ENCODE peak calls at places on chromosomes 13 and 19, in four cellular contexts. One of them, this sample, is unnamed.

GRCh38 chr13:40406405-40407138 is 259.9 kb downstream of the FOXO1 start:
- DNase-seq in Panc1: no peak
- DNase-seq in HepG2: peak; percentile 43
- DNase-seq in K562: no peak
- DNase-seq in this sample: peak; percentile 26

GRCh38 chr19:45947926-45948325 is 25.7 kb downstream of the NOVA2 start:
- DNase-seq in Panc1: no peak
- DNase-seq in HepG2: no peak
- DNase-seq in K562: no peak
- DNase-seq in this sample: no peak

GRCh38 chr13:63737418-63737817 is 2321.8 kb upstream of the PCDH20 start:
- DNase-seq in Panc1: no peak
- DNase-seq in HepG2: peak; percentile 13
- DNase-seq in K562: no peak
- DNase-seq in this sample: no peak

GRCh38 chr19:15324791-15325519 is 7.4 kb downstream of the BRD4 start:
- DNase-seq in Panc1: no peak
- DNase-seq in HepG2: no peak
- DNase-seq in K562: no peak
- DNase-seq in this sample: no peak

GRCh38 chr19:35555301-35556005 is 8.0 kb downstream of the ATP4A start:
- DNase-seq in Panc1: no peak
- DNase-seq in HepG2: peak; percentile 56
- DNase-seq in K562: peak; percentile 72
- DNase-seq in this sample: peak; percentile 40

GRCh38 chr13:64855506-64855905 is 2374.6 kb downstream of the PCDH9 start:
- DNase-seq in Panc1: no peak
- DNase-seq in HepG2: no peak
- DNase-seq in K562: no peak
- DNase-seq in this sample: no peak

GRCh38 chr19:1000095-1000494 is at the start of gene GRIN3B:
- DNase-seq in Panc1: no peak
- DNase-seq in HepG2: peak; percentile 43
- DNase-seq in K562: peak; percentile 79
- DNase-seq in this sample: peak; percentile 41

GRCh38 chr13:24271611-24272451 is 37.5 kb upstream of the C1QTNF9 start:
- DNase-seq in Panc1: no peak
- DNase-seq in HepG2: peak; percentile 68
- DNase-seq in K562: no peak
- DNase-seq in this sample: no peak

GRCh38 chr13:111573362-111573761 is 252.9 kb downstream of the TEX29 start:
- DNase-seq in Panc1: no peak
- DNase-seq in HepG2: no peak
- DNase-seq in K562: no peak
- DNase-seq in this sample: no peak

GRCh38 chr19:3534375-3535234 is 4.4 kb upstream of the TEKTIP1 start:
- DNase-seq in Panc1: no peak
- DNase-seq in HepG2: no peak
- DNase-seq in K562: no peak
- DNase-seq in this sample: no peak

GRCh38 chr13:113947321-113948033 is 26.4 kb downstream of the C13orf46 start:
- DNase-seq in Panc1: no peak
- DNase-seq in HepG2: no peak
- DNase-seq in K562: peak; percentile 43
- DNase-seq in this sample: peak; percentile 12

GRCh38 chr13:110123041-110123809 is 183.7 kb downstream of the COL4A1 start:
- DNase-seq in Panc1: no peak
- DNase-seq in HepG2: no peak
- DNase-seq in K562: no peak
- DNase-seq in this sample: no peak

GRCh38 chr13:79995334-79995733 is 345.6 kb downstream of the SPRY2 start:
- DNase-seq in Panc1: no peak
- DNase-seq in HepG2: no peak
- DNase-seq in K562: no peak
- DNase-seq in this sample: no peak

GRCh38 chr19:17687141-17687856 is 855 bp downstream of the UNC13A start:
- DNase-seq in Panc1: no peak
- DNase-seq in HepG2: no peak
- DNase-seq in K562: peak; percentile 28
- DNase-seq in this sample: no peak

GRCh38 chr13:80436571-80437169 is 95.7 kb upstream of the SPRY2 start:
- DNase-seq in Panc1: no peak
- DNase-seq in HepG2: no peak
- DNase-seq in K562: no peak
- DNase-seq in this sample: no peak

GRCh38 chr13:48749699-48750473 is 96.2 kb downstream of the CYSLTR2 start:
- DNase-seq in Panc1: peak; percentile 91
- DNase-seq in HepG2: peak; percentile 76
- DNase-seq in K562: peak; percentile 75
- DNase-seq in this sample: peak; percentile 96

GRCh38 chr13:67147257-67148218 is 82.6 kb downstream of the PCDH9 start:
- DNase-seq in Panc1: no peak
- DNase-seq in HepG2: no peak
- DNase-seq in K562: peak; percentile 17
- DNase-seq in this sample: no peak

GRCh38 chr13:48235100-48235813 is 2.3 kb downstream of the ITM2B start:
- DNase-seq in Panc1: no peak
- DNase-seq in HepG2: no peak
- DNase-seq in K562: no peak
- DNase-seq in this sample: no peak

DNA sequence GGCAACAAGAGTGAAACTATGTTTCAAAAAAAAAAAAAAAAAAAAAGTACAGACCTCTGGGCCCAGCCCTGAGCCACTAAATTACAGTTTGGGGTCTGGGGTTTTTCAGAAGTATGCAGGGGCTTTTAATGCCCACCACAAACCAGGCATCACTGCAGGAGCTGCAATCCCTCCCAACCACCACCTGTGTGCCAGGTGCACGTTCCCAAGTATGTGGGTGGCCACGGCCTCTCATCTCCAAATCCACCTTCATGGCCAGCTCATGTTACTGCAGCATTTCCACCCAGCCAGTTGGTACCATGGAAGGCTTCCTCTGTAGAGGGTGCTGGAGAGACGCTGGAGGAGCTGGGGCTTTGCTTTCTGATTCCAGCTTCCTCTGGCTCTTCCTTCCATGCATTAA is 26.5 kb downstream of the CEP89 start:
- DNase-seq in Panc1: no peak
- DNase-seq in HepG2: no peak
- DNase-seq in K562: no peak
- DNase-seq in this sample: no peak
- TF ChIP-seq TCF7L2 in Panc1: no peak
- TF ChIP-seq TCF7L2 in HepG2: no peak
- TF ChIP-seq TCF7L2 in K562: no peak
- TF ChIP-seq TCF7L2 in this sample: no peak

GRCh38 chr19:5863030-5863665 is 7.2 kb downstream of the FUT5 start:
- DNase-seq in Panc1: no peak
- DNase-seq in HepG2: no peak
- DNase-seq in K562: no peak
- DNase-seq in this sample: no peak

GRCh38 chr19:5857203-5858081 is 6.2 kb upstream of the FUT3 start:
- DNase-seq in Panc1: no peak
- DNase-seq in HepG2: no peak
- DNase-seq in K562: no peak
- DNase-seq in this sample: no peak
- TF ChIP-seq POLR2AphosphoS5 in Panc1: no peak
- TF ChIP-seq POLR2AphosphoS5 in HepG2: no peak
- TF ChIP-seq POLR2AphosphoS5 in K562: no peak
- TF ChIP-seq POLR2AphosphoS5 in this sample: no peak

DNA sequence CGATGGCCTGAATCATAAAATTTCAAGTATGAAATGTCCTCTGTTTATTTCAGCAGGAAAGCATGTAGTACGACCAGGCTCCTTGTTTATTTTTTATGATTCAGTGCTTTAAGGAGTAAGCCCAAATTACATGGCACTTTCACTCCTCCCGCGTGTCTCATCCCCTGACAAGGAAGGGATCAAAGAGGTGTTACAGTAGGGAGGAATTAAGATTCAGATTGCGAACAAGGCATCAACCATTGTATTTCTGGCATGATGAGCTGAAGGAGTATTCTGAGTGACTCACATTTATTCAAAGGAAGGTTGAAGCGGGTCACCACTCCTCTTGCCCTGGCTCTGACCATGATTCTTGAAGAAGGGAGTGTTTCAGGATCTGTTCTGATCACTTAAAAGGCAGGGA is 46.1 kb upstream of the CNMD start:
- DNase-seq in Panc1: no peak
- DNase-seq in HepG2: no peak
- DNase-seq in K562: no peak
- DNase-seq in this sample: peak; percentile 49
- TF ChIP-seq TCF7L2 in Panc1: no peak
- TF ChIP-seq TCF7L2 in HepG2: no peak
- TF ChIP-seq TCF7L2 in K562: no peak
- TF ChIP-seq TCF7L2 in this sample: no peak

GRCh38 chr19:51338563-51339312 is 3.2 kb downstream of the VSIG10L start:
- DNase-seq in Panc1: no peak
- DNase-seq in HepG2: peak; percentile 68
- DNase-seq in K562: peak; percentile 94
- DNase-seq in this sample: peak; percentile 56
- TF ChIP-seq POLR2AphosphoS5 in Panc1: no peak
- TF ChIP-seq POLR2AphosphoS5 in HepG2: no peak
- TF ChIP-seq POLR2AphosphoS5 in K562: no peak
- TF ChIP-seq POLR2AphosphoS5 in this sample: peak; percentile 34

GRCh38 chr19:2495130-2495641 is 19.3 kb downstream of the GADD45B start:
- DNase-seq in Panc1: no peak
- DNase-seq in HepG2: no peak
- DNase-seq in K562: no peak
- DNase-seq in this sample: no peak

GRCh38 chr19:2495651-2496316 is 19.9 kb downstream of the GADD45B start:
- DNase-seq in Panc1: no peak
- DNase-seq in HepG2: no peak
- DNase-seq in K562: no peak
- DNase-seq in this sample: no peak

GRCh38 chr19:2494447-2495129 is 18.7 kb downstream of the GADD45B start:
- DNase-seq in Panc1: no peak
- DNase-seq in HepG2: no peak
- DNase-seq in K562: peak; percentile 40
- DNase-seq in this sample: no peak

GRCh38 chr19:2492870-2493269 is 16.9 kb downstream of the GADD45B start:
- DNase-seq in Panc1: no peak
- DNase-seq in HepG2: no peak
- DNase-seq in K562: no peak
- DNase-seq in this sample: no peak

GRCh38 chr19:2494084-2494446 is 18.1 kb downstream of the GADD45B start:
- DNase-seq in Panc1: no peak
- DNase-seq in HepG2: no peak
- DNase-seq in K562: no peak
- DNase-seq in this sample: no peak
- TF ChIP-seq TCF7L2 in Panc1: no peak
- TF ChIP-seq TCF7L2 in HepG2: no peak
- TF ChIP-seq TCF7L2 in K562: no peak
- TF ChIP-seq TCF7L2 in this sample: no peak

GRCh38 chr13:28325022-28325421 is 169.9 kb downstream of the FLT1 start:
- DNase-seq in Panc1: no peak
- DNase-seq in HepG2: no peak
- DNase-seq in K562: no peak
- DNase-seq in this sample: no peak
- TF ChIP-seq POLR2AphosphoS5 in Panc1: no peak
- TF ChIP-seq POLR2AphosphoS5 in HepG2: no peak
- TF ChIP-seq POLR2AphosphoS5 in K562: no peak
- TF ChIP-seq POLR2AphosphoS5 in this sample: no peak

DNA sequence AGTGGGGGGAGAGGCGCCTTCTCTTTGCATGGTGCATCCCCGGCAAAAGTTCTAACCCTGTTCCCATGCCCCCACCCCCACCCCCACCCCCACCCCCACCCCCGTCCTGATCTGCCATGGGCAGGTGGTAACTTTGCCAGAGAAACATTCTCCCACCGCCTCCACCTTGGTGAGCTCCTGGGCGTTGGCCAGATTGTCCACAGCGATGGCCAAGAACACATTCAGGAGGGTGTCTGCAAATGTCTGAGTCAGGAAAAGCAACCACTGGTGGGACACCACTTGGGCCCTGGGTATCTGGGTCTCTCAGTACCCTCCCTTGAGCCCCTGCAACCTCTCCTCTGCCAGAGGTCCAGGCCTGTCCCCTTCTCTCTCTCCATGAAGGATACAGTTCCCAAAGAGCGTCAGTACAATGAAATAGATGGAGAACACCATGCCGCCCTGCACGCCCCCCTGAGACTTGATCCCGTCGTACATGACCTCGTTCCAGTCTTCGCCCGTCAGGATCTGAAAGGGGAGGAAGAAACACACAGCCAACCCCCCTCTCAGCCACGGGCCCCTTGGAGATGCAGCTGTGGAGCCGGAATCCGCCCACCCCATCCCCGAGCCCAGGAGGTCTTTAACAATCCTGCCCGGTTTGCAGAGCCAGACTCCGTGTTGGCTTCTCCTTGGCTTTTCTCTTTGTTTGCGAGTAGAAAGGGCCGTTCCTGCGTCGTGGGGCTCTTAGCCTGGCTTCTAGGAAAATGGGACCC is 153.3 kb downstream of the IER2 start:
- DNase-seq in Panc1: no peak
- DNase-seq in HepG2: no peak
- DNase-seq in K562: no peak
- DNase-seq in this sample: no peak
- TF ChIP-seq TCF7L2 in Panc1: no peak
- TF ChIP-seq TCF7L2 in HepG2: no peak
- TF ChIP-seq TCF7L2 in K562: no peak
- TF ChIP-seq TCF7L2 in this sample: no peak

GRCh38 chr13:42864952-42865634 is 83.7 kb downstream of the FAM216B start:
- DNase-seq in Panc1: no peak
- DNase-seq in HepG2: no peak
- DNase-seq in K562: no peak
- DNase-seq in this sample: no peak
- TF ChIP-seq POLR2AphosphoS5 in Panc1: no peak
- TF ChIP-seq POLR2AphosphoS5 in HepG2: no peak
- TF ChIP-seq POLR2AphosphoS5 in K562: no peak
- TF ChIP-seq POLR2AphosphoS5 in this sample: no peak

DNA sequence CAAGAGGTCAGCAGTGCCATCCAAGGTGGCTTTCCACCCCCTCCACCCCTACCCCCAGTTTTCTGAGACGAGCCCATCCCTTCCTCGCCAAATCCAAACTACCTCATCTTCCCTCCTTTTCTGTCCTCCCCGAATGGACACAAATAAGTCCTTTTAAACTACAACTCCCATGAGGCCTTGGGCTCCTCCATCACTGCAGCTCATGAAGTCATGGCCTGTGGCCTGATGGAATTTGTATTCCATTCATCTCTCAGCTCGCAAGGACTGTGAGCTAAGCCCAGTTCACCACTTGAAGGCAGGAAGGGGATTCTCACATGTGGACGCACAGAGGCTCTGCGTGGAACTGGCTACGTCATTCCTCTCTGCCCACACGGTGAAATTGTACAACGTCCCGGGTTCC is 12.5 kb downstream of the PTPRH start:
- DNase-seq in Panc1: no peak
- DNase-seq in HepG2: no peak
- DNase-seq in K562: no peak
- DNase-seq in this sample: no peak
- TF ChIP-seq TCF7L2 in Panc1: no peak
- TF ChIP-seq TCF7L2 in HepG2: no peak
- TF ChIP-seq TCF7L2 in K562: no peak
- TF ChIP-seq TCF7L2 in this sample: no peak

This sample was measured in HCT116.